ENCODE peak calls at places on chromosomes 1 and 21, in five cellular contexts. W, Z, S, P and J are unnamed samples.

GRCh38 chr1:208974721-208975120 is 608.8 kb upstream of the CAMK1G start:
- DNase-seq in W (no peak), Z (no peak), S (no peak), P (no peak), J (no peak)

GRCh38 chr1:239261521-239261920 is 124.8 kb upstream of the CHRM3 start:
- DNase-seq in W (no peak), Z (no peak), S (no peak), P (no peak), J (no peak)

GRCh38 chr21:46634966-46635323 is 529 bp upstream of the PRMT2 start:
- DNase-seq in W (peak; percentile 85), Z (peak; percentile 17), S (peak; percentile 85), P (peak; percentile 65), J (peak; percentile 75)

GRCh38 chr1:154669464-154670282 is 61.7 kb upstream of the ADAR start:
- DNase-seq in W (peak; percentile 93), Z (peak; percentile 63), S (peak; percentile 55), P (peak; percentile 56), J (peak; percentile 94)

GRCh38 chr21:41251961-41252642 is 64.5 kb upstream of the FAM3B start:
- DNase-seq in W (no peak), Z (no peak), S (no peak), P (no peak), J (no peak)

GRCh38 chr1:42822833-42823392 is 5.7 kb upstream of the SVBP start:
- DNase-seq in W (no peak), Z (no peak), S (no peak), P (no peak), J (no peak)

GRCh38 chr1:109667452-109668122 is at the start of gene GSTM2:
- DNase-seq in W (peak; percentile 86), Z (peak; percentile 31), S (peak; percentile 81), P (no peak), J (peak; percentile 85)

GRCh38 chr1:55039342-55040082 is at the start of gene PCSK9:
- DNase-seq in W (no peak), Z (no peak), S (peak; percentile 54), P (peak; percentile 79), J (no peak)

GRCh38 chr1:117842408-117843170 is 86.8 kb downstream of the GDAP2 start:
- DNase-seq in W (peak; percentile 46), Z (no peak), S (no peak), P (no peak), J (no peak)

GRCh38 chr1:118902299-118903270 is 85.6 kb downstream of the TBX15 start:
- DNase-seq in W (no peak), Z (no peak), S (no peak), P (no peak), J (no peak)

GRCh38 chr1:47474278-47475193 is 36.7 kb downstream of the FOXD2 start:
- DNase-seq in W (no peak), Z (no peak), S (no peak), P (peak; percentile 34), J (no peak)

GRCh38 chr1:91948501-91949355 is 473 bp upstream of the BRDT start:
- DNase-seq in W (no peak), Z (peak; percentile 8), S (no peak), P (no peak), J (no peak)

GRCh38 chr1:214861615-214862014 is 220.9 kb upstream of the KCNK2 start:
- DNase-seq in W (no peak), Z (no peak), S (no peak), P (no peak), J (no peak)

GRCh38 chr21:46294647-46295176 is 8.6 kb downstream of the YBEY start:
- DNase-seq in W (no peak), Z (no peak), S (no peak), P (no peak), J (no peak)

GRCh38 chr1:241225741-241226140 is 131.3 kb downstream of the RGS7 start:
- DNase-seq in W (no peak), Z (no peak), S (no peak), P (no peak), J (no peak)

GRCh38 chr1:175725684-175726083 is 17.7 kb downstream of the TNR start:
- DNase-seq in W (peak; percentile 77), Z (no peak), S (no peak), P (peak; percentile 34), J (peak; percentile 59)

GRCh38 chr1:238466459-238466858 is 575.7 kb upstream of the ZP4 start:
- DNase-seq in W (no peak), Z (no peak), S (no peak), P (no peak), J (no peak)

GRCh38 chr1:12142891-12143630 is 23.7 kb upstream of the TNFRSF1B start:
- DNase-seq in W (no peak), Z (no peak), S (no peak), P (no peak), J (peak; percentile 46)

GRCh38 chr1:76925825-76926224 is 58.5 kb downstream of the ST6GALNAC5 start:
- DNase-seq in W (no peak), Z (no peak), S (no peak), P (no peak), J (no peak)

GRCh38 chr1:182739545-182739944 is 50.0 kb upstream of the NPL start:
- DNase-seq in W (no peak), Z (no peak), S (no peak), P (no peak), J (no peak)

GRCh38 chr1:14907416-14907815 is 246.1 kb upstream of the TMEM51 start:
- DNase-seq in W (no peak), Z (no peak), S (no peak), P (no peak), J (no peak)

GRCh38 chr1:64654519-64655341 is 90.1 kb upstream of the RAVER2 start:
- DNase-seq in W (no peak), Z (no peak), S (no peak), P (no peak), J (no peak)

GRCh38 chr1:97281962-97282361 is 560.4 kb downstream of the PTBP2 start:
- DNase-seq in W (no peak), Z (no peak), S (no peak), P (no peak), J (no peak)

GRCh38 chr1:235079443-235079967 is 49.1 kb downstream of the TOMM20 start:
- DNase-seq in W (no peak), Z (no peak), S (no peak), P (peak; percentile 89), J (no peak)

GRCh38 chr1:151238467-151238739 is 16.1 kb upstream of the PSMD4 start:
- DNase-seq in W (no peak), Z (no peak), S (peak; percentile 49), P (no peak), J (no peak)

GRCh38 chr1:59292557-59292956 is 4.3 kb upstream of the FGGY start:
- DNase-seq in W (no peak), Z (no peak), S (no peak), P (no peak), J (peak; percentile 25)

GRCh38 chr1:21082078-21082477 is 94.6 kb downstream of the EIF4G3 start:
- DNase-seq in W (no peak), Z (no peak), S (no peak), P (no peak), J (no peak)

GRCh38 chr1:81780705-81781454 is 19.9 kb upstream of the ADGRL2 start:
- DNase-seq in W (no peak), Z (no peak), S (no peak), P (no peak), J (no peak)

GRCh38 chr1:231550448-231550781 is 21.9 kb downstream of the TSNAX start:
- DNase-seq in W (peak; percentile 68), Z (no peak), S (no peak), P (no peak), J (peak; percentile 49)

GRCh38 chr1:9198538-9199361 is 35.8 kb upstream of the H6PD start:
- DNase-seq in W (no peak), Z (no peak), S (no peak), P (no peak), J (no peak)

GRCh38 chr1:61055110-61055614 is 27.2 kb upstream of the NFIA start:
- DNase-seq in W (no peak), Z (no peak), S (no peak), P (peak; percentile 39), J (no peak)

GRCh38 chr1:119603695-119604094 is 44.4 kb downstream of the ZNF697 start:
- DNase-seq in W (no peak), Z (no peak), S (no peak), P (peak; percentile 15), J (no peak)

GRCh38 chr1:227925582-227926198 is 22.0 kb downstream of the WNT9A start:
- DNase-seq in W (no peak), Z (no peak), S (no peak), P (no peak), J (no peak)

GRCh38 chr1:20325844-20326323 is 35.2 kb downstream of the VWA5B1 start:
- DNase-seq in W (no peak), Z (no peak), S (no peak), P (no peak), J (no peak)

GRCh38 chr1:247824023-247824422 is at the start of gene OR14A16:
- DNase-seq in W (no peak), Z (no peak), S (no peak), P (no peak), J (peak; percentile 27)

GRCh38 chr1:177864530-177865305 is 105.1 kb downstream of the SEC16B start:
- DNase-seq in W (no peak), Z (no peak), S (no peak), P (no peak), J (no peak)

GRCh38 chr1:168320805-168321577 is 40.3 kb downstream of the TBX19 start:
- DNase-seq in W (no peak), Z (no peak), S (no peak), P (peak; percentile 18), J (no peak)

GRCh38 chr1:36151845-36152203 is 2.5 kb upstream of the TRAPPC3 start:
- DNase-seq in W (peak; percentile 65), Z (peak; percentile 29), S (no peak), P (no peak), J (peak; percentile 61)

GRCh38 chr1:18878538-18879220 is 19.2 kb upstream of the TAS1R2 start:
- DNase-seq in W (no peak), Z (no peak), S (no peak), P (no peak), J (no peak)